ENCODE peak calls at places on chromosomes 16 and 17, in eight cellular contexts. X is skeletal muscle cell; K is fibroblast of pulmonary artery; I is omental fat pad; R is activated naive CD4-positive, alpha-beta T cell; O is H54; V is lower lobe of right lung; W is ELR. L is an unnamed sample.

GRCh38 chr16:22220714-22221113 is 14.6 kb downstream of the EEF2K start:
- DNase-seq in X (no peak), V (no peak), K (no peak), O (no peak), W (no peak), R (no peak), I (no peak), L (no peak)

GRCh38 chr17:45270828-45271418 is 9.0 kb upstream of the SPATA32 start:
- DNase-seq in V (no peak), K (no peak), X (no peak), O (no peak), W (peak; percentile 47), R (peak; percentile 56), I (no peak), L (no peak)

GRCh38 chr17:73378974-73379470 is 67.2 kb upstream of the CDC42EP4 start:
- DNase-seq in I (no peak), R (no peak), W (no peak), O (no peak), V (no peak), K (no peak), X (no peak), L (no peak)

GRCh38 chr17:6526362-6527152 is 29.8 kb downstream of the PITPNM3 start:
- DNase-seq in O (no peak), X (no peak), V (no peak), K (peak; percentile 40), R (no peak), W (peak; percentile 30), I (no peak), L (no peak)

GRCh38 chr17:57735707-57736106 is 9.4 kb downstream of the CCDC182 start:
- DNase-seq in W (peak; percentile 20), R (no peak), I (no peak), V (no peak), K (no peak), X (no peak), O (peak; percentile 29), L (no peak)

GRCh38 chr17:63645775-63646491 is 23.7 kb downstream of the MAP3K3 start:
- DNase-seq in W (no peak), X (no peak), R (no peak), V (no peak), K (no peak), I (no peak), O (no peak), L (no peak)

GRCh38 chr17:1649844-1650409 is at the start of gene RILP:
- DNase-seq in R (no peak), X (no peak), V (peak; percentile 93), W (peak; percentile 56), O (peak; percentile 86), I (peak; percentile 52), K (peak; percentile 29), L (peak; percentile 81)

GRCh38 chr17:80481284-80482057 is 5.1 kb upstream of the NPTX1 start:
- DNase-seq in W (no peak), K (no peak), X (no peak), O (no peak), R (no peak), V (no peak), I (no peak), L (no peak)

GRCh38 chr16:29789775-29790182 is 772 bp upstream of the KIF22 start:
- DNase-seq in R (no peak), V (no peak), X (no peak), W (no peak), O (no peak), K (no peak), I (no peak), L (peak; percentile 8)

GRCh38 chr17:27559506-27559931 is 71.5 kb upstream of the LGALS9 start:
- DNase-seq in W (peak; percentile 70), I (no peak), K (peak; percentile 94), O (no peak), V (no peak), X (peak; percentile 76), R (no peak), L (no peak)

GRCh38 chr17:1905190-1905919 is 75.5 kb downstream of the RPA1 start:
- DNase-seq in R (no peak), I (no peak), K (no peak), V (no peak), O (no peak), X (no peak), W (no peak), L (no peak)

GRCh38 chr17:42409467-42410351 is 13.3 kb downstream of the CAVIN1 start:
- DNase-seq in X (peak; percentile 80), V (peak; percentile 66), K (peak; percentile 95), W (peak; percentile 91), O (peak; percentile 93), R (no peak), I (peak; percentile 41), L (peak; percentile 72)

GRCh38 chr17:46194393-46195216 is 1.4 kb upstream of the KANSL1 start:
- DNase-seq in I (no peak), V (no peak), K (peak; percentile 67), R (no peak), O (no peak), W (peak; percentile 84), X (no peak), L (peak; percentile 45)

GRCh38 chr16:67909056-67909742 is 16.1 kb downstream of the PSKH1 start:
- DNase-seq in R (no peak), X (no peak), W (no peak), K (no peak), I (no peak), O (no peak), V (no peak), L (no peak)

GRCh38 chr16:52561910-52562741 is 15.2 kb upstream of the TOX3 start:
- DNase-seq in I (no peak), V (peak; percentile 54), R (no peak), K (no peak), W (no peak), O (no peak), X (no peak), L (no peak)

GRCh38 chr16:46822270-46822669 is 8.7 kb downstream of the C16orf87 start:
- DNase-seq in V (no peak), O (no peak), W (peak; percentile 79), R (no peak), K (peak; percentile 25), X (no peak), I (no peak), L (no peak)

GRCh38 chr16:56866955-56867830 is 2.2 kb downstream of the SLC12A3 start:
- DNase-seq in R (no peak), O (peak; percentile 54), V (no peak), W (peak; percentile 79), K (peak; percentile 82), I (no peak), X (no peak), L (peak; percentile 81)

GRCh38 chr16:24729967-24730815 is 740 bp downstream of the TNRC6A start:
- DNase-seq in R (peak; percentile 49), K (no peak), W (peak; percentile 53), V (peak; percentile 50), X (no peak), I (no peak), O (no peak), L (no peak)

GRCh38 chr17:2253768-2254406 is 49.7 kb downstream of the SMG6 start:
- DNase-seq in K (no peak), W (no peak), X (no peak), O (no peak), I (no peak), V (no peak), R (no peak), L (no peak)

GRCh38 chr17:80743181-80743771 is 198.6 kb downstream of the RPTOR start:
- DNase-seq in O (no peak), W (no peak), X (no peak), V (no peak), K (no peak), I (no peak), R (peak; percentile 27), L (no peak)

GRCh38 chr16:72203401-72203800 is 31.4 kb upstream of the PMFBP1 start:
- DNase-seq in X (no peak), W (peak; percentile 66), R (no peak), V (no peak), O (peak; percentile 36), K (peak; percentile 53), I (no peak), L (peak; percentile 38)

GRCh38 chr16:30351586-30352419 is 3.3 kb downstream of the CD2BP2 start:
- DNase-seq in W (peak; percentile 66), I (peak; percentile 62), R (no peak), O (peak; percentile 57), V (peak; percentile 71), K (peak; percentile 97), X (peak; percentile 76), L (no peak)

GRCh38 chr16:24738895-24739294 is 9.4 kb downstream of the TNRC6A start:
- DNase-seq in O (no peak), K (no peak), I (no peak), V (no peak), W (no peak), X (no peak), R (no peak), L (no peak)

GRCh38 chr17:61337247-61337812 is 62.3 kb upstream of the TBX2 start:
- DNase-seq in R (no peak), O (no peak), K (no peak), V (no peak), I (no peak), W (peak; percentile 26), X (no peak), L (no peak)

GRCh38 chr17:41723801-41724475 is 10.5 kb downstream of the HAP1 start:
- DNase-seq in O (no peak), I (no peak), W (no peak), R (no peak), V (no peak), X (no peak), K (no peak), L (no peak)

GRCh38 chr17:16171613-16172012 is 43.7 kb downstream of the NCOR1 start:
- DNase-seq in R (no peak), V (no peak), X (no peak), I (no peak), K (no peak), W (no peak), O (no peak), L (no peak)

GRCh38 chr16:31451201-31451600 is 8.1 kb upstream of the ARMC5 start:
- DNase-seq in O (no peak), W (no peak), X (no peak), R (no peak), I (no peak), K (no peak), V (no peak), L (no peak)

GRCh38 chr17:32626371-32626770 is 139.6 kb downstream of the CDK5R1 start:
- DNase-seq in V (no peak), O (no peak), I (no peak), R (no peak), X (no peak), W (no peak), K (no peak), L (no peak)

GRCh38 chr16:88534731-88535141 is 35.5 kb upstream of the ZC3H18 start:
- DNase-seq in R (peak; percentile 23), V (peak; percentile 75), K (peak; percentile 35), X (no peak), W (peak; percentile 51), O (no peak), I (no peak), L (no peak)

GRCh38 chr17:49853470-49854015 is 5.7 kb upstream of the TAC4 start:
- DNase-seq in K (no peak), R (no peak), I (no peak), O (no peak), W (no peak), V (no peak), X (no peak), L (no peak)

GRCh38 chr17:43905400-43905984 is 1.8 kb downstream of the MPP2 start:
- DNase-seq in K (no peak), X (no peak), R (no peak), I (no peak), O (no peak), V (no peak), W (no peak), L (no peak)